ENCODE peak calls at places on chromosomes 5 and 9, in ten cellular contexts. Z is HFFc6; A is occipital lobe; H is sigmoid colon; P is activated T-cell treated with anti-CD3 and anti-CD28 coated beads, Interleukin-2, amount 50 U/mL, for 24 hours; T is NCI-H69; Y is mucosa of gallbladder; U is NCI-H345; D is D721Med; M is activated T-helper 1 cell treated with anti-CD3 and anti-CD28 coated beads, Interleukin-12 subunit alpha, Interleukin-12 subunit beta, Interleukin-2, Interleukin-4 antibody, amounts not matched to agents 30 ng/mL and 10 ng/mL and 1 ng/mL, durations not matched to agents 14 hours and 24 hours and 36 hours. C is an unnamed sample.
A peak's percentile ranks its signal among the peaks of the same experiment; 100 is the strongest.

GRCh38 chr5:96209829-96210228 is 223.2 kb downstream of the PCSK1 start:
- DNase-seq in Y (no peak), A (no peak), D (no peak), U (no peak), H (no peak), T (no peak), Z (peak; percentile 84), M (no peak), P (no peak), C (no peak)

GRCh38 chr5:71586052-71586940 is 844 bp upstream of the MCCC2 start:
- DNase-seq in U (no peak), M (no peak), Y (no peak), T (no peak), Z (peak; percentile 1), P (no peak), D (no peak), A (no peak), H (no peak), C (no peak)

GRCh38 chr5:140341591-140341990 is 4.8 kb downstream of the HBEGF start:
- DNase-seq in H (peak; percentile 84), M (no peak), Z (no peak), U (no peak), T (peak; percentile 8), A (peak; percentile 64), D (no peak), Y (peak; percentile 51), P (no peak), C (peak; percentile 71)

GRCh38 chr5:137733922-137734695 is 1.8 kb downstream of the KLHL3 start:
- DNase-seq in H (no peak), A (no peak), M (no peak), U (peak; percentile 62), Y (no peak), Z (no peak), D (no peak), T (peak; percentile 95), P (no peak), C (no peak)

GRCh38 chr5:78496373-78496772 is 136.0 kb downstream of the SCAMP1 start:
- DNase-seq in U (no peak), D (no peak), T (no peak), Y (no peak), Z (peak; percentile 63), M (no peak), H (no peak), A (no peak), P (no peak), C (no peak)

GRCh38 chr5:107564896-107565295 is 105.8 kb downstream of the EFNA5 start:
- DNase-seq in M (no peak), U (no peak), Z (no peak), D (no peak), Y (no peak), A (no peak), T (peak; percentile 68), P (no peak), H (no peak), C (no peak)

GRCh38 chr5:129499208-129499852 is 39.2 kb downstream of the ADAMTS19 start:
- DNase-seq in Z (no peak), U (no peak), D (no peak), H (no peak), A (no peak), P (no peak), Y (no peak), M (no peak), T (no peak), C (no peak)

GRCh38 chr9:126581893-126582292 is 31.8 kb upstream of the LMX1B start:
- DNase-seq in U (no peak), Y (no peak), T (no peak), A (no peak), H (no peak), D (no peak), Z (no peak), M (no peak), P (no peak), C (no peak)

GRCh38 chr5:73363911-73364730 is 84.5 kb downstream of the FOXD1 start:
- DNase-seq in Y (no peak), T (no peak), Z (no peak), D (no peak), U (no peak), M (no peak), H (no peak), P (no peak), A (no peak), C (no peak)

GRCh38 chr5:108167174-108167573 is 214.7 kb downstream of the FBXL17 start:
- DNase-seq in A (no peak), M (no peak), H (no peak), Y (no peak), P (no peak), U (no peak), D (no peak), Z (no peak), T (peak; percentile 46), C (no peak)

GRCh38 chr9:90022474-90022873 is 417.7 kb downstream of the GADD45G start:
- DNase-seq in A (no peak), Z (no peak), M (no peak), T (no peak), Y (no peak), U (no peak), D (no peak), P (no peak), H (no peak), C (no peak)

GRCh38 chr9:7963026-7963425 is 163.4 kb upstream of the DMAC1 start:
- DNase-seq in A (no peak), T (peak; percentile 21), Z (no peak), U (no peak), H (no peak), M (no peak), D (no peak), Y (no peak), P (no peak), C (no peak)

GRCh38 chr5:169599451-169599850 is 15.9 kb downstream of the SPDL1 start:
- DNase-seq in M (no peak), H (no peak), D (no peak), U (no peak), T (no peak), P (no peak), Z (no peak), Y (no peak), A (no peak), C (no peak)

GRCh38 chr5:135038829-135039525 is 4.9 kb upstream of the PITX1 start:
- DNase-seq in H (no peak), Z (no peak), D (no peak), U (no peak), M (no peak), Y (no peak), A (no peak), T (no peak), P (peak; percentile 51), C (no peak)

GRCh38 chr5:175745212-175745611 is 87.3 kb downstream of the HRH2 start:
- DNase-seq in A (no peak), P (no peak), M (no peak), T (no peak), Y (no peak), D (no peak), U (no peak), Z (no peak), H (no peak), C (no peak)